ENCODE peak calls at places on chromosomes 7 and 10, in four cellular contexts. One of them, this sample, is unnamed.

GRCh38 chr10:92880233-92880861 is 32.0 kb downstream of the EXOC6 start:
- DNase-seq in K562: no peak
- DNase-seq in HepG2: peak
- DNase-seq in GM12878: no peak
- DNase-seq in this sample: peak

GRCh38 chr10:123240776-123241175 is 86.6 kb downstream of the BUB3 start:
- DNase-seq in K562: no peak
- DNase-seq in HepG2: no peak
- DNase-seq in GM12878: no peak
- DNase-seq in this sample: no peak

GRCh38 chr7:127997226-127997922 is 33.9 kb downstream of the LRRC4 start:
- DNase-seq in K562: peak
- DNase-seq in HepG2: peak
- DNase-seq in GM12878: no peak
- DNase-seq in this sample: no peak

GRCh38 chr10:84391326-84391725 is 62.9 kb downstream of the CCSER2 start:
- DNase-seq in K562: no peak
- DNase-seq in HepG2: no peak
- DNase-seq in GM12878: no peak
- DNase-seq in this sample: no peak

GRCh38 chr10:89702121-89702480 is 711 bp downstream of the KIF20B start:
- DNase-seq in K562: peak
- DNase-seq in HepG2: peak
- DNase-seq in GM12878: peak
- DNase-seq in this sample: peak

GRCh38 chr10:50585921-50586739 is 37.6 kb downstream of the SGMS1 start:
- DNase-seq in K562: peak
- DNase-seq in HepG2: no peak
- DNase-seq in GM12878: no peak
- DNase-seq in this sample: no peak

GRCh38 chr7:70886547-70886946 is 245.4 kb upstream of the GALNT17 start:
- DNase-seq in K562: no peak
- DNase-seq in HepG2: no peak
- DNase-seq in GM12878: no peak
- DNase-seq in this sample: no peak

GRCh38 chr10:79103078-79103477 is 34.3 kb downstream of the ZMIZ1 start:
- DNase-seq in K562: no peak
- DNase-seq in HepG2: no peak
- DNase-seq in GM12878: no peak
- DNase-seq in this sample: no peak

GRCh38 chr7:33745934-33746333 is 159.4 kb upstream of the BMPER start:
- DNase-seq in K562: no peak
- DNase-seq in HepG2: no peak
- DNase-seq in GM12878: no peak
- DNase-seq in this sample: no peak

GRCh38 chr10:60400366-60400765 is 10.7 kb upstream of the ANK3 start:
- DNase-seq in K562: no peak
- DNase-seq in HepG2: no peak
- DNase-seq in GM12878: no peak
- DNase-seq in this sample: no peak

GRCh38 chr7:14018751-14019150 is 29.3 kb upstream of the ETV1 start:
- DNase-seq in K562: peak
- DNase-seq in HepG2: no peak
- DNase-seq in GM12878: no peak
- DNase-seq in this sample: no peak

GRCh38 chr7:74206589-74207120 is 3.2 kb upstream of the LAT2 start:
- DNase-seq in K562: peak
- DNase-seq in HepG2: peak
- DNase-seq in GM12878: no peak
- DNase-seq in this sample: peak

GRCh38 chr7:137687556-137688280 is 159.1 kb downstream of the DGKI start:
- DNase-seq in K562: no peak
- DNase-seq in HepG2: no peak
- DNase-seq in GM12878: no peak
- DNase-seq in this sample: no peak

GRCh38 chr10:108639010-108639409 is 1284.3 kb downstream of the XPNPEP1 start:
- DNase-seq in K562: no peak
- DNase-seq in HepG2: no peak
- DNase-seq in GM12878: no peak
- DNase-seq in this sample: no peak

GRCh38 chr10:87531908-87532622 is 27.4 kb downstream of the MINPP1 start:
- DNase-seq in K562: no peak
- DNase-seq in HepG2: no peak
- DNase-seq in GM12878: no peak
- DNase-seq in this sample: no peak

GRCh38 chr10:14573666-14574261 is 200.9 kb downstream of the FAM107B start:
- DNase-seq in K562: no peak
- DNase-seq in HepG2: no peak
- DNase-seq in GM12878: no peak
- DNase-seq in this sample: no peak

GRCh38 chr10:105185101-105185500 is 544.0 kb downstream of the SORCS3 start:
- DNase-seq in K562: no peak
- DNase-seq in HepG2: no peak
- DNase-seq in GM12878: no peak
- DNase-seq in this sample: no peak

GRCh38 chr7:139078911-139079310 is 30.6 kb downstream of the ZC3HAV1 start:
- DNase-seq in K562: no peak
- DNase-seq in HepG2: no peak
- DNase-seq in GM12878: no peak
- DNase-seq in this sample: no peak

GRCh38 chr10:43093423-43094090 is 16.7 kb downstream of the RET start:
- DNase-seq in K562: no peak
- DNase-seq in HepG2: no peak
- DNase-seq in GM12878: no peak
- DNase-seq in this sample: peak

GRCh38 chr7:6558837-6559236 is 7.6 kb upstream of the GRID2IP start:
- DNase-seq in K562: peak
- DNase-seq in HepG2: peak
- DNase-seq in GM12878: no peak
- DNase-seq in this sample: peak

GRCh38 chr7:154857240-154857639 is 145.7 kb downstream of the PAXIP1 start:
- DNase-seq in K562: no peak
- DNase-seq in HepG2: no peak
- DNase-seq in GM12878: no peak
- DNase-seq in this sample: no peak

GRCh38 chr7:134783294-134784069 is 4.0 kb downstream of the CALD1 start:
- DNase-seq in K562: no peak
- DNase-seq in HepG2: no peak
- DNase-seq in GM12878: no peak
- DNase-seq in this sample: no peak

GRCh38 chr10:56547163-56547562 is 186.1 kb upstream of the ZWINT start:
- DNase-seq in K562: no peak
- DNase-seq in HepG2: no peak
- DNase-seq in GM12878: no peak
- DNase-seq in this sample: peak

GRCh38 chr7:70156052-70156451 is 557.8 kb downstream of the AUTS2 start:
- DNase-seq in K562: no peak
- DNase-seq in HepG2: no peak
- DNase-seq in GM12878: no peak
- DNase-seq in this sample: no peak

GRCh38 chr7:116377721-116378120 is 121.8 kb upstream of the CAV2 start:
- DNase-seq in K562: no peak
- DNase-seq in HepG2: no peak
- DNase-seq in GM12878: no peak
- DNase-seq in this sample: no peak

GRCh38 chr10:72069751-72070501 is 18.4 kb downstream of the SPOCK2 start:
- DNase-seq in K562: no peak
- DNase-seq in HepG2: no peak
- DNase-seq in GM12878: no peak
- DNase-seq in this sample: no peak

GRCh38 chr10:77320852-77321496 is 316.6 kb downstream of the KCNMA1 start:
- DNase-seq in K562: no peak
- DNase-seq in HepG2: no peak
- DNase-seq in GM12878: no peak
- DNase-seq in this sample: no peak

GRCh38 chr10:113454341-113455061 is 98.4 kb upstream of the HABP2 start:
- DNase-seq in K562: peak
- DNase-seq in HepG2: peak
- DNase-seq in GM12878: no peak
- DNase-seq in this sample: peak

GRCh38 chr7:157373493-157373892 is 36.7 kb downstream of the DNAJB6 start:
- DNase-seq in K562: no peak
- DNase-seq in HepG2: no peak
- DNase-seq in GM12878: no peak
- DNase-seq in this sample: no peak

GRCh38 chr7:85172530-85172941 is 14.3 kb downstream of the SEMA3D start:
- DNase-seq in K562: no peak
- DNase-seq in HepG2: no peak
- DNase-seq in GM12878: no peak
- DNase-seq in this sample: no peak

GRCh38 chr7:5494683-5495561 is 71.3 kb upstream of the TNRC18 start:
- DNase-seq in K562: peak
- DNase-seq in HepG2: peak
- DNase-seq in GM12878: no peak
- DNase-seq in this sample: peak

GRCh38 chr10:123150986-123151738 is 3.0 kb upstream of the BUB3 start:
- DNase-seq in K562: no peak
- DNase-seq in HepG2: no peak
- DNase-seq in GM12878: no peak
- DNase-seq in this sample: peak

GRCh38 chr10:51867956-51868355 is 168.6 kb upstream of the CSTF2T start:
- DNase-seq in K562: no peak
- DNase-seq in HepG2: no peak
- DNase-seq in GM12878: no peak
- DNase-seq in this sample: no peak

GRCh38 chr7:151404216-151405011 is 5.4 kb downstream of the WDR86 start:
- DNase-seq in K562: peak
- DNase-seq in HepG2: no peak
- DNase-seq in GM12878: no peak
- DNase-seq in this sample: peak

GRCh38 chr7:44805950-44806349 is 9.5 kb downstream of the PPIA start:
- DNase-seq in K562: no peak
- DNase-seq in HepG2: no peak
- DNase-seq in GM12878: no peak
- DNase-seq in this sample: no peak

GRCh38 chr10:70191161-70191770 is 21.0 kb upstream of the SAR1A start:
- DNase-seq in K562: no peak
- DNase-seq in HepG2: no peak
- DNase-seq in GM12878: no peak
- DNase-seq in this sample: no peak

GRCh38 chr10:78354101-78354500 is 320.4 kb downstream of the RPS24 start:
- DNase-seq in K562: no peak
- DNase-seq in HepG2: no peak
- DNase-seq in GM12878: no peak
- DNase-seq in this sample: no peak

GRCh38 chr7:66281678-66282593 is 76.8 kb downstream of the TPST1 start:
- DNase-seq in K562: peak
- DNase-seq in HepG2: peak
- DNase-seq in GM12878: no peak
- DNase-seq in this sample: no peak
- TF ChIP-seq NFIC in K562: no peak
- TF ChIP-seq NFIC in HepG2: no peak
- TF ChIP-seq NFIC in GM12878: no peak
- TF ChIP-seq NFIC in this sample: peak

GRCh38 chr7:90841759-90842429 is 245.8 kb downstream of the CDK14 start:
- DNase-seq in K562: no peak
- DNase-seq in HepG2: no peak
- DNase-seq in GM12878: no peak
- DNase-seq in this sample: no peak

GRCh38 chr7:90835861-90836260 is 239.7 kb downstream of the CDK14 start:
- DNase-seq in K562: no peak
- DNase-seq in HepG2: no peak
- DNase-seq in GM12878: no peak
- DNase-seq in this sample: no peak

GRCh38 chr7:90839892-90840291 is 243.8 kb downstream of the CDK14 start:
- DNase-seq in K562: no peak
- DNase-seq in HepG2: no peak
- DNase-seq in GM12878: no peak
- DNase-seq in this sample: no peak

GRCh38 chr7:90836937-90837336 is 240.8 kb downstream of the CDK14 start:
- DNase-seq in K562: no peak
- DNase-seq in HepG2: no peak
- DNase-seq in GM12878: no peak
- DNase-seq in this sample: peak

DNA sequence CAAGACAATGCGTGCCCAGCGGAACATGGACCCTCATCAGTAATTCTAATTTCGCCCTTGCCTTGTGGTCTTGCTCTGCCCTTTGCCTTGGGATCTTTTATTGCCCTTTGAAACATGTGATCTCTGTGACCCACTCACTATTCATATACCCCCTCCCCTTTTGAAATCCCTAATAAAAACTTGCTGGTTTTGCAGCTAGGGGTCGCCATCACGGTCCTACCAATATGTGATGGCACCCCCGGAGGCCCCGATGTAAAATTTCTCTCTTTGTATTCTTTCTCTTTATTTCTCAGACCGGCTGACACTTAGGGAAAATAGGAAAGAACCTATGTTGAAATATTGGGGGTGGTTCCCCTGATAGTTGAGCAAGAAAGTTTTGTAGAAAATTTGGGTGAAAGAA is 242.7 kb downstream of the CDK14 start:
- DNase-seq in K562: no peak
- DNase-seq in HepG2: no peak
- DNase-seq in GM12878: no peak
- DNase-seq in this sample: no peak
- H3K4me3 ChIP-seq in K562: no peak
- H3K4me3 ChIP-seq in HepG2: no peak
- H3K4me3 ChIP-seq in GM12878: no peak
- H3K4me3 ChIP-seq in this sample: no peak

DNA sequence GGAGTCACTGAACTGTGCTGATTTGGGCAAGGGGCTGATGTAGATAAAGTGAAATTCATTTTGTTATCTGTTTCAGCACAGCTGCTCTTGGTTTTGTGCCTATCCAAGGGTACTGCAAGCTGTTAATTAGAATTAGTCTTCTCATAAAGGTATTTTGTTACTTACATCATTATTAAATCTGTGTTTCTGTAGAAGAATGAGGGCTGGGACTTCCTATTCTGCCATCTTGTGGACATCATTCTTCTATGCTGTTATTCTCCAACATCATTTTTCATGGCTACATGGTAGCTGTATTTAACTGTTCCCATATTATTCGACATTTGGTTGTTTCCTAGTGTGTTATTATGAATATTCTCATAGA is 76.2 kb upstream of the CCDC71L start:
- DNase-seq in K562: no peak
- DNase-seq in HepG2: no peak
- DNase-seq in GM12878: no peak
- DNase-seq in this sample: no peak
- TF ChIP-seq CTCF in K562: peak
- TF ChIP-seq CTCF in HepG2: peak
- TF ChIP-seq CTCF in GM12878: no peak
- TF ChIP-seq CTCF in this sample: peak

GRCh38 chr7:105788816-105789349 is 87.5 kb downstream of the ATXN7L1 start:
- DNase-seq in K562: no peak
- DNase-seq in HepG2: no peak
- DNase-seq in GM12878: no peak
- DNase-seq in this sample: no peak

GRCh38 chr7:105786520-105786919 is 89.9 kb downstream of the ATXN7L1 start:
- DNase-seq in K562: no peak
- DNase-seq in HepG2: no peak
- DNase-seq in GM12878: no peak
- DNase-seq in this sample: no peak

GRCh38 chr7:105788356-105788755 is 88.0 kb downstream of the ATXN7L1 start:
- DNase-seq in K562: no peak
- DNase-seq in HepG2: no peak
- DNase-seq in GM12878: no peak
- DNase-seq in this sample: no peak

GRCh38 chr7:105787793-105788192 is 88.6 kb downstream of the ATXN7L1 start:
- DNase-seq in K562: no peak
- DNase-seq in HepG2: no peak
- DNase-seq in GM12878: no peak
- DNase-seq in this sample: no peak

GRCh38 chr7:105787071-105787470 is 89.3 kb downstream of the ATXN7L1 start:
- DNase-seq in K562: no peak
- DNase-seq in HepG2: no peak
- DNase-seq in GM12878: no peak
- DNase-seq in this sample: no peak
- TF ChIP-seq NFIC in K562: no peak
- TF ChIP-seq NFIC in HepG2: no peak
- TF ChIP-seq NFIC in GM12878: no peak
- TF ChIP-seq NFIC in this sample: no peak